ENCODE peak calls at places on chromosomes 13 and 19, in eight cellular contexts. E is A673, F is adrenal gland, N is mucosa of descending colon, H is tibial nerve, B is pancreas, I is heart left ventricle, Q is GM23338. U is an unnamed sample.
A peak's percentile ranks its signal among the peaks of the same experiment; 100 is the strongest.

GRCh38 chr13:72221276-72221962 is 354.4 kb upstream of the DACH1 start:
- DNase-seq in E (peak; percentile 40), F (peak; percentile 14), N (peak; percentile 54), H (no peak), B (peak; percentile 70), I (no peak), Q (peak; percentile 86), U (peak; percentile 57)

GRCh38 chr19:57812201-57812600 is 2.5 kb downstream of the ZNF552 start:
- DNase-seq in E (no peak), F (no peak), N (no peak), H (no peak), B (no peak), I (no peak), Q (no peak), U (no peak)

GRCh38 chr13:101018720-101019119 is 344.1 kb upstream of the TMTC4 start:
- DNase-seq in E (no peak), F (no peak), N (no peak), H (no peak), B (no peak), I (no peak), Q (no peak), U (no peak)

GRCh38 chr19:4866595-4867424 is 657 bp downstream of the PLIN3 start:
- DNase-seq in E (peak; percentile 34), F (peak; percentile 70), N (peak; percentile 86), H (peak; percentile 48), B (peak; percentile 73), I (peak; percentile 64), Q (peak; percentile 79), U (peak; percentile 75)

GRCh38 chr19:49141352-49141751 is 13.8 kb downstream of the HRC start:
- DNase-seq in E (no peak), F (no peak), N (no peak), H (no peak), B (no peak), I (no peak), Q (no peak), U (no peak)

GRCh38 chr13:80337011-80337688 is 3.8 kb downstream of the SPRY2 start:
- DNase-seq in E (no peak), F (no peak), N (no peak), H (no peak), B (no peak), I (no peak), Q (no peak), U (no peak)

GRCh38 chr13:75365724-75366173 is 116.2 kb downstream of the TBC1D4 start:
- DNase-seq in E (no peak), F (no peak), N (no peak), H (no peak), B (no peak), I (no peak), Q (peak; percentile 39), U (no peak)

GRCh38 chr13:99658266-99658991 is 157.2 kb downstream of the TM9SF2 start:
- DNase-seq in E (peak; percentile 92), F (peak; percentile 40), N (peak; percentile 68), H (peak; percentile 27), B (peak; percentile 46), I (peak; percentile 49), Q (peak; percentile 80), U (peak; percentile 58)

GRCh38 chr13:46720189-46720588 is 76.8 kb downstream of the ESD start:
- DNase-seq in E (no peak), F (no peak), N (no peak), H (no peak), B (no peak), I (no peak), Q (no peak), U (no peak)

GRCh38 chr13:70353096-70353495 is 244.8 kb upstream of the KLHL1 start:
- DNase-seq in E (no peak), F (no peak), N (no peak), H (no peak), B (no peak), I (no peak), Q (peak; percentile 26), U (no peak)

GRCh38 chr13:35478384-35479222 is 2.1 kb upstream of the MAB21L1 start:
- DNase-seq in E (no peak), F (no peak), N (no peak), H (no peak), B (no peak), I (no peak), Q (peak; percentile 65), U (no peak)

GRCh38 chr19:4089946-4090345 is 23.2 kb upstream of the ZBTB7A start:
- DNase-seq in E (no peak), F (no peak), N (no peak), H (no peak), B (no peak), I (no peak), Q (no peak), U (no peak)

GRCh38 chr13:110616103-110617101 is 1.1 kb downstream of the NAXD start:
- DNase-seq in E (peak; percentile 27), F (peak; percentile 74), N (peak; percentile 66), H (no peak), B (peak; percentile 74), I (no peak), Q (peak; percentile 51), U (peak; percentile 67)

GRCh38 chr13:40069173-40070044 is 413.9 kb downstream of the COG6 start:
- DNase-seq in E (peak; percentile 72), F (peak; percentile 77), N (no peak), H (peak; percentile 72), B (peak; percentile 72), I (peak; percentile 77), Q (peak; percentile 84), U (peak; percentile 87)

GRCh38 chr13:48507024-48507423 is 25.9 kb downstream of the RCBTB2 start:
- DNase-seq in E (no peak), F (no peak), N (no peak), H (no peak), B (no peak), I (no peak), Q (no peak), U (no peak)

GRCh38 chr19:33347300-33347699 is 26.2 kb upstream of the CEBPG start:
- DNase-seq in E (no peak), F (no peak), N (no peak), H (no peak), B (no peak), I (no peak), Q (no peak), U (no peak)

GRCh38 chr19:33345163-33345562 is 28.3 kb upstream of the CEBPG start:
- DNase-seq in E (no peak), F (no peak), N (no peak), H (no peak), B (no peak), I (no peak), Q (no peak), U (no peak)

GRCh38 chr19:33346665-33347064 is 26.8 kb upstream of the CEBPG start:
- DNase-seq in E (no peak), F (no peak), N (no peak), H (no peak), B (no peak), I (no peak), Q (no peak), U (no peak)

GRCh38 chr19:33344210-33344609 is 29.3 kb upstream of the CEBPG start:
- DNase-seq in E (no peak), F (no peak), N (no peak), H (no peak), B (no peak), I (no peak), Q (peak; percentile 59), U (peak; percentile 28)

DNA sequence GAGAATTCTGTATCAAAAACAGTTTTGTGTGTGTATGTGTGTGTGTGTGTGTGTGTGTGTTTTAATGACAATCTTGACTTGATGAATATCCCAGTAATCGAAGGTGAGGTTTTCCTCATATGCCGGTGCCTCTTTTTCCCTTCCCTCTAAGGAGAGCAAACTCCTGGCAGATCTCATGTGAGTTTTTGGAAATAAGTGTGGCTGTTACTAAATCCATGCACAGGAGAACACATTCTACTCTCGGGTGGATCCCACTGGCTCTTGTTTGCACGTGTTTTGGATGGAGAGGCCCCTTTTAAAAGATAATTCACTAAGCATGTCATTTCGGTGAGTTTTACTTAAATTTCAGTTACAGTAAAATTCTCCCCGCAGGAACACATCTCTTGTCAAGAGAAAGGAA is 28.9 kb upstream of the CEBPG start:
- DNase-seq in E (no peak), F (no peak), N (no peak), H (no peak), B (no peak), I (no peak), Q (no peak), U (peak; percentile 19)
- H3K4me1 ChIP-seq in E (no peaks in the 10 kb centered on the region), F (peaks cover 11% of the 10 kb centered on the region), N (no peaks in the 10 kb centered on the region), H (no peaks in the 10 kb centered on the region), B (no peaks in the 10 kb centered on the region), I (no peaks in the 10 kb centered on the region), Q (no peaks in the 10 kb centered on the region), U (peaks cover 8% of the 10 kb centered on the region)

GRCh38 chr19:19485161-19485997 is 30.0 kb downstream of the TSSK6 start:
- DNase-seq in E (no peak), F (no peak), N (peak; percentile 52), H (no peak), B (no peak), I (no peak), Q (no peak), U (no peak)
- H3K4me1 ChIP-seq in E (peaks cover 25% of the 10 kb centered on the region), F (peaks cover 31% of the 10 kb centered on the region), N (peaks cover 41% of the 10 kb centered on the region), H (peaks cover 26% of the 10 kb centered on the region), B (peaks cover 34% of the 10 kb centered on the region), I (peaks cover 24% of the 10 kb centered on the region), Q (peaks cover 32% of the 10 kb centered on the region), U (peaks cover 42% of the 10 kb centered on the region)

DNA sequence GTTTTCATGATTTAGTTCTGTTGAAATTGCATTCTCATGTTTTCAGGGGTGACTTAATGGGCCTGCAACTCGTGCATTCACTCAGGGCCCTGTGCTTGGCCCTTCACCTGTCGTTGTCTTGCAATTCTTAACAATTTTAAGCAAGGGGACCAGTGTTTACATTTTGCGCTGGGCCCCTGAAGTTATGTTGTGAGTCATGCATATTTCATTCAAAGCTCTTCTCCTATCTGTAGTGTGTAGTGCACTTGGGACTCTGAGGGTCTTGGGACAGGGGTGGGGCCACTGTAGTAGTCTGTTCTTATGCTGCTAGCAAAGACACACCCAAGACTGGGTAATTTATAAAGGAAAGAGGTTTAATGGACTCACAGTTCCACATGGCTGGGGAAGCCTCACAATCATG is 211.2 kb upstream of the RXFP2 start:
- DNase-seq in E (no peak), F (no peak), N (no peak), H (no peak), B (no peak), I (no peak), Q (no peak), U (no peak)
- H3K4me1 ChIP-seq in E (no peaks in the 10 kb centered on the region), F (no peaks in the 10 kb centered on the region), N (no peaks in the 10 kb centered on the region), H (no peaks in the 10 kb centered on the region), B (no peaks in the 10 kb centered on the region), I (no peaks in the 10 kb centered on the region), Q (no peaks in the 10 kb centered on the region), U (no peaks in the 10 kb centered on the region)

GRCh38 chr19:34999498-35000337 is at the start of gene GRAMD1A:
- DNase-seq in E (peak; percentile 88), F (peak; percentile 91), N (peak; percentile 80), H (peak; percentile 81), B (peak; percentile 93), I (peak; percentile 93), Q (peak; percentile 90), U (peak; percentile 89)

GRCh38 chr19:35002037-35002535 is 2.0 kb downstream of the GRAMD1A start:
- DNase-seq in E (no peak), F (no peak), N (no peak), H (no peak), B (peak; percentile 30), I (no peak), Q (no peak), U (no peak)

GRCh38 chr19:34998777-34999497 is 1.2 kb upstream of the GRAMD1A start:
- DNase-seq in E (no peak), F (no peak), N (no peak), H (no peak), B (peak; percentile 48), I (peak; percentile 72), Q (peak; percentile 89), U (no peak)

GRCh38 chr19:35000338-35000646 is 169 bp downstream of the GRAMD1A start:
- DNase-seq in E (no peak), F (no peak), N (peak; percentile 91), H (no peak), B (no peak), I (no peak), Q (no peak), U (no peak)

GRCh38 chr19:35000647-35001501 is 751 bp downstream of the GRAMD1A start:
- DNase-seq in E (peak; percentile 38), F (peak; percentile 46), N (peak; percentile 82), H (no peak), B (peak; percentile 74), I (no peak), Q (peak; percentile 69), U (no peak)
- H3K4me1 ChIP-seq in E (peaks cover 16% of the 10 kb centered on the region), F (peaks cover 51% of the 10 kb centered on the region), N (peaks cover 56% of the 10 kb centered on the region), H (peaks cover 26% of the 10 kb centered on the region), B (peaks cover 7% of the 10 kb centered on the region), I (peaks cover 40% of the 10 kb centered on the region), Q (peaks cover 57% of the 10 kb centered on the region), U (peaks cover 44% of the 10 kb centered on the region)

U was measured in testis.